ENCODE peak calls at places on chromosomes 3 and 15, in six cellular contexts. H is T47D, L is A549, Y is T-helper 2 cell, J is MM.1S, S is adrenal gland. P is an unnamed sample.

GRCh38 chr3:39327746-39328349 is 1.7 kb upstream of the CCR8 start:
- DNase-seq in H (no peak), L (no peak), Y (peak), J (no peak), S (no peak), P (no peak)

GRCh38 chr15:62732078-62732477 is 310.5 kb upstream of the TPM1 start:
- DNase-seq in H (no peak), L (no peak), Y (no peak), J (no peak), S (no peak), P (no peak)

GRCh38 chr15:38127306-38127731 is 125.3 kb upstream of the SPRED1 start:
- DNase-seq in H (no peak), L (peak), Y (no peak), J (no peak), S (no peak), P (no peak)

GRCh38 chr3:139113231-139113749 is 68.6 kb upstream of the PRR23C start:
- DNase-seq in H (no peak), L (no peak), Y (no peak), J (no peak), S (peak), P (peak)

GRCh38 chr15:52558196-52558595 is 10.6 kb downstream of the ARPP19 start:
- DNase-seq in H (no peak), L (peak), Y (peak), J (no peak), S (no peak), P (no peak)

GRCh38 chr15:76903251-76903681 is 1.9 kb downstream of the SCAPER start:
- DNase-seq in H (peak), L (peak), Y (no peak), J (peak), S (no peak), P (peak)

GRCh38 chr3:31610700-31611275 is 78.1 kb downstream of the STT3B start:
- DNase-seq in H (peak), L (peak), Y (no peak), J (no peak), S (no peak), P (no peak)

GRCh38 chr15:56098230-56098899 is 105.0 kb upstream of the NEDD4 start:
- DNase-seq in H (no peak), L (no peak), Y (no peak), J (no peak), S (no peak), P (no peak)

GRCh38 chr3:10594915-10595314 is 89.5 kb upstream of the ATP2B2 start:
- DNase-seq in H (peak), L (peak), Y (no peak), J (peak), S (peak), P (no peak)

GRCh38 chr15:83436513-83437158 is 10.5 kb upstream of the SH3GL3 start:
- DNase-seq in H (peak), L (peak), Y (no peak), J (no peak), S (no peak), P (peak)

GRCh38 chr3:52144034-52144795 is 10.0 kb downstream of the POC1A start:
- DNase-seq in H (peak), L (peak), Y (peak), J (peak), S (peak), P (peak)

GRCh38 chr3:49721861-49722781 is 1.6 kb downstream of the GMPPB start:
- DNase-seq in H (no peak), L (no peak), Y (no peak), J (no peak), S (no peak), P (no peak)

GRCh38 chr3:15636028-15636709 is 34.6 kb downstream of the BTD start:
- DNase-seq in H (no peak), L (peak), Y (no peak), J (no peak), S (peak), P (no peak)

GRCh38 chr3:39809995-39810595 is 686 bp downstream of the MYRIP start:
- DNase-seq in H (peak), L (no peak), Y (no peak), J (peak), S (no peak), P (no peak)

GRCh38 chr3:111594205-111594604 is 941 bp downstream of the ZBED2 start:
- DNase-seq in H (no peak), L (peak), Y (no peak), J (no peak), S (no peak), P (no peak)

GRCh38 chr3:162213196-162213595 is 716.6 kb downstream of the OTOL1 start:
- DNase-seq in H (no peak), L (no peak), Y (no peak), J (no peak), S (no peak), P (no peak)

GRCh38 chr3:127214990-127215389 is 22.1 kb downstream of the PRR23E start:
- DNase-seq in H (no peak), L (no peak), Y (no peak), J (no peak), S (no peak), P (no peak)

GRCh38 chr3:42887084-42887483 is 11.4 kb upstream of the CYP8B1 start:
- DNase-seq in H (no peak), L (no peak), Y (no peak), J (no peak), S (no peak), P (no peak)

GRCh38 chr15:80562846-80563245 is 132.3 kb upstream of the ABHD17C start:
- DNase-seq in H (no peak), L (no peak), Y (no peak), J (no peak), S (no peak), P (no peak)

GRCh38 chr3:116188231-116188785 is 257.0 kb downstream of the LSAMP start:
- DNase-seq in H (no peak), L (no peak), Y (no peak), J (no peak), S (no peak), P (no peak)

GRCh38 chr3:55203006-55203405 is 275.1 kb upstream of the LRTM1 start:
- DNase-seq in H (no peak), L (no peak), Y (no peak), J (no peak), S (no peak), P (no peak)

GRCh38 chr15:59812889-59813288 is 123.8 kb upstream of the BNIP2 start:
- DNase-seq in H (no peak), L (no peak), Y (no peak), J (no peak), S (no peak), P (peak)

GRCh38 chr15:43151688-43152087 is 18.3 kb downstream of the TMEM62 start:
- DNase-seq in H (no peak), L (no peak), Y (peak), J (no peak), S (no peak), P (no peak)

GRCh38 chr3:99407257-99407656 is 231.1 kb upstream of the COL8A1 start:
- DNase-seq in H (no peak), L (no peak), Y (no peak), J (no peak), S (no peak), P (no peak)

GRCh38 chr15:40917585-40917984 is 11.6 kb upstream of the DLL4 start:
- DNase-seq in H (no peak), L (no peak), Y (no peak), J (no peak), S (no peak), P (no peak)

GRCh38 chr3:32848215-32848614 is 30.4 kb downstream of the TRIM71 start:
- DNase-seq in H (no peak), L (no peak), Y (no peak), J (no peak), S (peak), P (no peak)

GRCh38 chr15:92638709-92639365 is 16.7 kb downstream of the FAM174B start:
- DNase-seq in H (no peak), L (no peak), Y (no peak), J (peak), S (peak), P (peak)

GRCh38 chr15:66264853-66265252 is 11.3 kb upstream of the MEGF11 start:
- DNase-seq in H (no peak), L (no peak), Y (no peak), J (no peak), S (no peak), P (no peak)

GRCh38 chr3:179113903-179114302 is 34.3 kb upstream of the PIK3CA start:
- DNase-seq in H (no peak), L (no peak), Y (no peak), J (no peak), S (no peak), P (no peak)

GRCh38 chr3:139728414-139728813 is 50.6 kb upstream of the NMNAT3 start:
- DNase-seq in H (no peak), L (peak), Y (no peak), J (no peak), S (no peak), P (no peak)

GRCh38 chr3:124784686-124785382 is 54.6 kb downstream of the UMPS start:
- DNase-seq in H (no peak), L (no peak), Y (no peak), J (peak), S (no peak), P (no peak)

GRCh38 chr3:11757441-11757875 is 89.2 kb downstream of the TAMM41 start:
- DNase-seq in H (no peak), L (peak), Y (no peak), J (no peak), S (peak), P (peak)

GRCh38 chr15:66603301-66604179 is 37.7 kb upstream of the LCTL start:
- DNase-seq in H (peak), L (peak), Y (peak), J (peak), S (peak), P (peak)

GRCh38 chr3:46484911-46485696 is 12.7 kb upstream of the RTP3 start:
- DNase-seq in H (no peak), L (no peak), Y (no peak), J (no peak), S (no peak), P (peak)

GRCh38 chr3:10772230-10773161 is 43.5 kb upstream of the SLC6A11 start:
- DNase-seq in H (peak), L (peak), Y (no peak), J (peak), S (no peak), P (peak)

GRCh38 chr15:77346637-77347036 is 73.3 kb downstream of the PEAK1 start:
- DNase-seq in H (no peak), L (no peak), Y (no peak), J (no peak), S (no peak), P (no peak)

GRCh38 chr15:60804986-60805949 is 326.3 kb upstream of the ICE2 start:
- DNase-seq in H (no peak), L (peak), Y (no peak), J (no peak), S (no peak), P (no peak)

P was measured in WERI-Rb-1.